ENCODE peak calls at places on chromosomes 5 and 9, in nine cellular contexts. T, E, R, B, F, I, H, M and Q are unnamed samples.
A peak's percentile ranks its signal among the peaks of the same experiment; 100 is the strongest.

GRCh38 chr5:148248894-148249293 is 10.6 kb downstream of the MARCOL start:
- DNase-seq in B (no peak), H (no peak), E (no peak), T (no peak), F (no peak), M (no peak), R (no peak), I (no peak), Q (no peak)

GRCh38 chr5:174612686-174613085 is 111.7 kb upstream of the MSX2 start:
- DNase-seq in T (no peak), M (no peak), E (no peak), I (peak; percentile 18), H (no peak), F (no peak), R (no peak), B (no peak), Q (no peak)

GRCh38 chr5:57711471-57711870 is 228.9 kb upstream of the ACTBL2 start:
- DNase-seq in R (no peak), H (no peak), I (no peak), E (no peak), T (no peak), B (no peak), M (no peak), F (no peak), Q (no peak)

GRCh38 chr9:127950513-127951210 is 13.0 kb upstream of the DPM2 start:
- DNase-seq in B (no peak), T (no peak), I (no peak), R (peak; percentile 55), F (no peak), E (no peak), M (no peak), H (peak; percentile 69), Q (peak; percentile 53)

GRCh38 chr5:125026900-125027731 is 280.7 kb upstream of the ZNF608 start:
- DNase-seq in I (no peak), B (no peak), E (no peak), H (no peak), F (no peak), T (no peak), R (no peak), M (peak; percentile 44), Q (no peak)

GRCh38 chr5:131496400-131496713 is 138.7 kb downstream of the RAPGEF6 start:
- DNase-seq in I (no peak), T (no peak), E (peak; percentile 29), M (no peak), B (no peak), R (no peak), F (no peak), H (no peak), Q (no peak)

GRCh38 chr5:64165500-64166200 is at the start of gene RNF180:
- DNase-seq in B (peak; percentile 58), R (peak; percentile 39), F (no peak), T (peak; percentile 39), H (no peak), I (peak; percentile 48), M (peak; percentile 52), E (peak; percentile 30), Q (peak; percentile 23)

GRCh38 chr9:2208991-2209390 is 193.8 kb downstream of the SMARCA2 start:
- DNase-seq in I (no peak), E (no peak), H (no peak), M (no peak), B (no peak), T (peak; percentile 6), R (no peak), F (no peak), Q (no peak)

GRCh38 chr5:32390819-32391591 is 53.5 kb downstream of the ZFR start:
- DNase-seq in M (no peak), T (no peak), H (no peak), E (no peak), B (peak; percentile 37), R (no peak), I (no peak), F (no peak), Q (no peak)

GRCh38 chr9:87711857-87712800 is 13.8 kb upstream of the CTSL start:
- DNase-seq in B (no peak), E (peak; percentile 32), T (peak; percentile 12), R (no peak), F (no peak), H (no peak), I (peak; percentile 30), M (no peak), Q (no peak)

GRCh38 chr5:161273410-161273809 is 273.1 kb downstream of the GABRB2 start:
- DNase-seq in R (no peak), H (no peak), T (no peak), B (no peak), I (no peak), F (no peak), M (no peak), E (no peak), Q (no peak)

GRCh38 chr5:4716786-4717185 is 423.3 kb upstream of the ADAMTS16 start:
- DNase-seq in B (no peak), H (no peak), R (no peak), M (no peak), F (no peak), T (no peak), I (no peak), E (no peak), Q (no peak)
- H3K27ac ChIP-seq in B (no peak overlapping the region), H (no peak overlapping the region), R (no peak overlapping the region), M (no peak overlapping the region), F (no peak overlapping the region), T (no peak overlapping the region), I (no peak overlapping the region), E (no peak overlapping the region), Q (no peak overlapping the region)

GRCh38 chr9:68540712-68541535 is at the start of gene TMEM252:
- DNase-seq in E (no peak), B (no peak), R (no peak), I (no peak), T (no peak), H (no peak), M (no peak), F (no peak), Q (no peak)

GRCh38 chr9:68545033-68545705 is 4.5 kb upstream of the TMEM252 start:
- DNase-seq in H (no peak), E (no peak), T (no peak), R (no peak), B (no peak), F (no peak), I (no peak), M (no peak), Q (no peak)

GRCh38 chr9:68538200-68538599 is 2.5 kb downstream of the TMEM252 start:
- DNase-seq in H (no peak), B (no peak), F (no peak), I (no peak), R (no peak), E (peak; percentile 53), M (no peak), T (no peak), Q (no peak)

GRCh38 chr9:68536876-68537490 is 3.7 kb downstream of the TMEM252 start:
- DNase-seq in F (no peak), R (no peak), M (no peak), I (no peak), H (no peak), B (no peak), T (no peak), E (no peak), Q (no peak)

DNA sequence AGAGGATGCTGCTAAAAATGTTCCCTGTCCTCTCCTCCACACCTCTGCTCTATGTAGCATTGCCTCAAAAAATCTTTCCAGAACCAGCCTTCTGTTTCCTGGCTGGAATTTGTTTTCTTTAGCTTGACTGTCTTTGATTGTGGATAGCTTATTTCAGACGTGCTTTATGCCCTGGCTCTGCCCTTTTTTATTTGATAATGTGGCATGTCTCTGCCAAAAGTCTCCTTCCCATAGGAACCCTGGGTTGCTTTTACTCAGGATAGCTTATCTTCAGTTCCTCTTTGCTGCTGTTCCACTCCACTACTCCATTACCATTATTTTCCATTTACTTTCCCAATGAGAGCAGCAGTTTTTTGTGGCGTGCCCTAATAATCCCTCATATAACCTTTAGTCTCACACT is 885 bp upstream of the TMEM252 start:
- DNase-seq in T (no peak), I (no peak), M (no peak), F (no peak), B (no peak), H (no peak), E (no peak), R (no peak), Q (no peak)
- H3K27ac ChIP-seq in T (no peak overlapping the region), I (no peak overlapping the region), M (no peak overlapping the region), F (no peak overlapping the region), B (no peak overlapping the region), H (no peak overlapping the region), E (peak overlapping the region; percentile 70), R (no peak overlapping the region), Q (no peak overlapping the region)

DNA sequence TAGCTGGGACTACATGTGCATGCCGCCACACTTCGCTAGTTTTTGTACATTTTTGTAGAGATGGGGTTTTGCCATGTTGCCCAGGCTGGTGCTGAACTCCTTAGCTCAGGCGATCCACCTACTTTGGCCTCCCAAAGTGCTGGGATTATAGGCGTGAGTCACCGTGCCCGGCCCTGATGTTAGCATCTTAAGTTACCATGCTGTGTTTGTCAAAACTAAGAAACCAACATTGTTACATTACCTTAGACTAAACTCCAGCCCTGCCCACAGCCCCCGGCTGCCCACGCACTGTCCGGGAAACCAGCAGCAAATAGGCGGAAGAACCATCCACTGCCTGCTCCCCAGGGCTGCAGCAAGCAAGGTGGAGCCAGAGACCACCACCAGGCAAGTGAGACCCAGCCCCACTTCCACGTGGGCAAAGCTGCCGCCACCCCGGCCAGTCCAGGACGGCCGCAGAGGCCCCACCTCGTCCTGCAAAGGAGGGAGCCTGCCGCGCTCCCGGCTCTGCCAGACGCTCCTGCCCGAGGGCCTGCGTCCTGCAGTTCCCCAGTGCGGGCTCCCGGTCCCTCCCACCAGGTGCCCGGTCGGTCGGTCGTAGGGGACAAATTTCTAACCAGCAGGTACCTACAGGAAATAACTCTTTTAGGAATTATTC is 35.7 kb upstream of the TXN start:
- DNase-seq in E (no peak), I (no peak), H (no peak), B (no peak), F (no peak), R (no peak), M (no peak), T (no peak), Q (no peak)
- H3K27ac ChIP-seq in E (no peak overlapping the region), I (no peak overlapping the region), H (no peak overlapping the region), B (no peak overlapping the region), F (no peak overlapping the region), R (no peak overlapping the region), M (no peak overlapping the region), T (no peak overlapping the region), Q (no peak overlapping the region)

DNA sequence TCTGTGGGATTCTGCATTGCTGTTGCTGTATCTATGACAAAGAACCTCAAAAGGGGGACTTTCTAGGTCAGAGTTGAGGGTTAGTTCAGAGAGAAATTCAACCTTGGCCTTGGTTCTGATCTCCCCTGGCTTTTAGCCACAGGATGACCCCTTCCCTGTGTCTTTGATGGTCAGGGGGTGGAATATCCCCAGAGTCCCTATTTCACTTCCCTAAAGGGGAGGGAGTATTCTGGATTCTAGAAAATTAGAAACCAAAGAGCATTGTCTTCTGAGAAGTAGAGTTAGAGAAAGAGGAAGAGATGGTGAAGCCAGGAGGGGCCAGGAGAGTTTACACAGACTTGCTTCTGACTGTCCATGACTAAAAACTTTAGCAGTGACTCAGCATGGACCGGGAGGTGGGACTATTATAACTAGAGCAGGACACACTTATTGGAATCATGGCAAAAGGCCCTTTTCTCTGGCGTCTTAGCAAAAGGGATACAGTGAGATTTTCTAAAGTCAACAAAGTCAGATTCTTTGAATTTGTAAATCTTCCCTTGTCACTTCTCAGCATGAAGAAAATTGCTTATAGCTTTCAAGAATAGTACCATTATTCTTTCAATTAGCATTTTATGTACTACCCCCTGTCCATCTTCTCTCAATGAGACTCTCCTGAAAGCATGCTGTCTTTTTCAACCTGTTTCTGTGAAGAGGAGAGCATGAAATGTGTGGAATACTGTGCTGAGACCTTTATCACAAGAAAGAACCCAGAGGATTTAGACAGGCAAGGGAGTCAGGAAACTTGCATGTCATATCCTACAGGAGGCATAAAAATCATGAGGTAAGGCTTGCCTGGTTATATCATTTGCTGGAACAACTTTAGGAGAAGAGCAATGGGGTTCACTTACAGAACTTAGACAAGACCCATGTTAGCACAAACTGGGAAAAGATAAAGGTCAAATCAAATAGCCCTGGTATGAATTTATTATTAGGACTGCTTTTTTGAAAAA is 56.5 kb upstream of the LPAR1 start:
- DNase-seq in E (peak; percentile 72), M (no peak), I (peak; percentile 22), T (no peak), B (peak; percentile 38), R (no peak), H (no peak), F (no peak), Q (no peak)
- H3K27ac ChIP-seq in E (peak overlapping the region; percentile 54), M (no peak overlapping the region), I (no peak overlapping the region), T (no peak overlapping the region), B (no peak overlapping the region), R (no peak overlapping the region), H (no peak overlapping the region), F (no peak overlapping the region), Q (no peak overlapping the region)